ENCODE peak calls at places on chromosomes 2 and 18, in ten cellular contexts. G is cardiac fibroblast, W is Panc1, O is endodermal cell, S is GM12865, T is astrocyte of the spinal cord, M is epithelial cell of esophagus, Y is AG10803, V is HepG2, B is A549. C is an unnamed sample.

GRCh38 chr18:26965206-26965605 is 99.7 kb upstream of the AQP4 start:
- DNase-seq in T (no peak), W (no peak), B (no peak), S (no peak), Y (no peak), V (no peak), G (no peak), M (no peak), O (no peak), C (no peak)

GRCh38 chr2:239143858-239144712 is 256.7 kb downstream of the HDAC4 start:
- DNase-seq in M (peak), B (peak), Y (peak), S (peak), W (peak), O (peak), G (peak), T (peak), V (peak), C (peak)

GRCh38 chr18:70260683-70261082 is 28.2 kb upstream of the SOCS6 start:
- DNase-seq in V (no peak), W (no peak), Y (no peak), O (no peak), S (no peak), T (no peak), B (no peak), M (no peak), G (no peak), C (no peak)

GRCh38 chr2:41994661-41995060 is 53.2 kb upstream of the PKDCC start:
- DNase-seq in M (no peak), T (no peak), O (no peak), Y (no peak), G (no peak), S (no peak), W (no peak), V (no peak), B (no peak), C (no peak)

GRCh38 chr2:130883520-130883919 is 46.8 kb downstream of the ARHGEF4 start:
- DNase-seq in T (no peak), O (no peak), Y (no peak), W (no peak), G (no peak), M (no peak), B (no peak), S (no peak), V (no peak), C (no peak)

GRCh38 chr2:20050104-20050711 is 1.2 kb downstream of the LAPTM4A start:
- DNase-seq in M (peak), S (peak), G (peak), T (peak), V (peak), O (no peak), Y (peak), B (no peak), W (no peak), C (peak)

GRCh38 chr18:51447351-51447896 is 249.9 kb upstream of the MEX3C start:
- DNase-seq in V (no peak), S (peak), M (peak), Y (no peak), W (no peak), O (peak), G (no peak), B (no peak), T (no peak), C (no peak)

GRCh38 chr2:238167344-238167715 is 8.6 kb downstream of the ERFE start:
- DNase-seq in T (no peak), W (no peak), V (no peak), S (no peak), O (peak), Y (no peak), G (no peak), B (no peak), M (no peak), C (no peak)

GRCh38 chr2:177282101-177282573 is 17.6 kb upstream of the NFE2L2 start:
- DNase-seq in O (peak), B (no peak), G (no peak), Y (peak), S (peak), W (no peak), M (no peak), T (peak), V (no peak), C (peak)

GRCh38 chr2:69345434-69345833 is 41.6 kb downstream of the GFPT1 start:
- DNase-seq in Y (peak), B (no peak), W (no peak), O (no peak), V (peak), G (peak), M (no peak), S (no peak), T (no peak), C (peak)

GRCh38 chr2:224027070-224027469 is 12.0 kb downstream of the SERPINE2 start:
- DNase-seq in S (no peak), Y (no peak), B (no peak), M (no peak), V (no peak), G (no peak), W (no peak), O (peak), T (no peak), C (no peak)

GRCh38 chr2:200377774-200378336 is 71.4 kb downstream of the SPATS2L start:
- DNase-seq in S (no peak), G (no peak), V (peak), O (no peak), M (peak), W (no peak), T (no peak), Y (no peak), B (peak), C (no peak)

GRCh38 chr2:160213511-160213910 is 13.4 kb upstream of the ITGB6 start:
- DNase-seq in M (no peak), G (no peak), B (no peak), T (no peak), V (no peak), O (no peak), Y (no peak), S (no peak), W (no peak), C (no peak)

GRCh38 chr2:44804406-44805235 is 136.9 kb upstream of the SIX3 start:
- DNase-seq in O (peak), V (no peak), M (no peak), S (no peak), Y (no peak), G (no peak), B (no peak), T (no peak), W (no peak), C (no peak)

GRCh38 chr2:234548720-234549420 is 52.0 kb upstream of the ARL4C start:
- DNase-seq in Y (peak), O (peak), T (peak), V (no peak), G (peak), B (peak), S (no peak), M (no peak), W (no peak), C (no peak)

GRCh38 chr18:32612651-32613050 is 142.0 kb upstream of the GAREM1 start:
- DNase-seq in Y (no peak), V (no peak), O (no peak), W (no peak), M (no peak), T (no peak), S (no peak), B (no peak), G (no peak), C (no peak)

GRCh38 chr2:110674620-110675555 is 3.0 kb downstream of the BUB1 start:
- DNase-seq in M (peak), O (peak), T (peak), V (no peak), G (peak), Y (peak), W (peak), B (peak), S (peak), C (peak)

GRCh38 chr2:128752691-128753263 is 434.1 kb upstream of the HS6ST1 start:
- DNase-seq in O (no peak), V (no peak), G (no peak), M (no peak), T (no peak), Y (no peak), W (no peak), S (peak), B (no peak), C (no peak)
- H3K4me3 ChIP-seq in O (no peak), V (no peak), G (no peak), M (no peak), T (no peak), Y (no peak), W (no peak), S (no peak), B (no peak), C (no peak)

GRCh38 chr2:46294185-46294836 is 2.9 kb upstream of the EPAS1 start:
- DNase-seq in S (no peak), G (no peak), T (no peak), Y (peak), B (peak), O (peak), V (no peak), M (peak), W (no peak), C (peak)
- TF ChIP-seq CTCF in S (peak), G (peak), T (peak), Y (peak), B (peak), O (peak), V (peak), M (peak), W (peak), C (peak)

GRCh38 chr2:149556452-149556851 is 31.1 kb downstream of the MMADHC start:
- DNase-seq in M (no peak), B (no peak), S (no peak), Y (no peak), T (no peak), V (no peak), G (no peak), W (no peak), O (no peak), C (no peak)
- H3K4me3 ChIP-seq in M (no peak), B (no peak), S (no peak), Y (no peak), T (no peak), V (no peak), G (no peak), W (no peak), O (no peak), C (no peak)

DNA sequence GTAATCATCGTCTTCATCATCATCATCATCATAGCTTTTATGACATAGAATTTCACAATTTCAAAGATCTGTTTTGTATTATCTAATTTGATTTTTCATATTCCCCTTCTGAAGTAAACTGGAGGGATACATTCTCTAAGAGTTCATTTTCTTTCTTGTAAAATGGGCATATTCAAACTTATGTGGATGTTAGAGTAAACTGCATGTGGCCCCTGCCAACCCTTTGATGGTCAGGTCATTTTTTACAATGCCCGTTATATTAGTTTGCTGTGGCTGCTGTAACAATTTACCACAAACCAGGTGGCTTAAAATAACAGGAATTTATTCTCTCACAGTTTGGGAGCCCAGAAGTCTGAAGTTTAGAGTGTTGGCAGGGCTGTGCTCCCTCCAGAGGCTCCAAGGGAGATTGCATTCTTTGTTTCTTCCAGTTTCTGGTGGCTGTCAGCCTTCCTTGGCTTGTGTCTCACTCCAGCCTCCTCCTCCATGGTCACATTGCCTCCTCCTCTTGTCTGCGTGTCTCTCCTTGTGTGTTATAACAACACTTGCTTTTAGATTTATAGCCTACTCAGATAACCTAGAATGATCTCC is 127.5 kb upstream of the MMADHC start:
- DNase-seq in W (peak), B (peak), S (peak), V (peak), Y (peak), G (peak), T (peak), M (peak), O (peak), C (peak)
- TF ChIP-seq CTCF in W (peak), B (peak), S (peak), V (peak), Y (peak), G (peak), T (peak), M (peak), O (peak), C (peak)

DNA sequence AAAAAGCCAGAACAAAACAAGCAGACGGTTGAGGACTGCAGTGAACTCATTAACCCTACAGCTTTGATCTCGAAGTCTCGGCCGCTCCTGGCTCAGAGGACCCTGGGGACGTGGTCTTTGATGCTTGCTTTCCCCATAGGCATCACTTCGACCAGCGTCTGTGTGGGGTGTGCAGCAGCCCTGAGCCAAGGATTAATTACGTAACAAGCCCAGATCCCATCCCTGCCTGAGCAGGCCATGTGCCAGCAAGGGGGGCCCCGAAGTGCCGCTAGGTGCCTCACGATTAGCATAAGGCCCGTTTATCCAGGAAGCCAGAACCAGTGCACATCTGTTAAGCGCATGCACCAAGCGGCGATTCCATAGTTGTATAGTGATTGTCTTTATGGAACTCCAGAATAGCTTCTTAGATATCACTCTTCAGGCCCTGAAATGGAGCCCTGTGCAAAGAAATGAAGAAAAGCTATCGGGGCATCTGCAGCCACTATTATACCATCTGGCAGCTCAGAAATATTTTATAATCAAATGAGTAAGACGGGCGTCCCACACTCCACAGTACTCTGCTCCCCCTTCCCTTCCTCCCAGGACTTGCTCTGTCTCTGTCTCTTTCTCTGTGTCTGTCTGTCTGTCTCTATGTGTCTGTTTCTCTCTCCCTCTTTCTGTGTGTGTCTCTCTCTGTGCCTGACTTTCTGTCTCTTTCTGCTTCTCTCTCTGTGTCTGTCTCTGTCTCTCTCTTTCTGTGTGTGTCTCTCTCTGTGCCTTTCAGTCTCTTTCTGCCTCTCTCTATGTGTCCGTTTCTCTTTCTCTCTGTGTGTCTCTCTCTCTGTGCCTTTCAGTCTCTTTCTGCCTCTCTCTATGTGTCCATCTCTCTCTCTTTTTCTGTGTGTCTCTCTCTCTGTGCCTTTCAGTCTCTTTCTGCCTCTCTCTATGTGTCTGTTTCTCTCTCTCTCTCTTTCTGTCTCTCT is 41.7 kb downstream of the HPCAL1 start:
- DNase-seq in G (no peak), Y (peak), O (no peak), V (no peak), W (no peak), B (no peak), T (no peak), S (no peak), M (no peak), C (peak)
- H3K4me3 ChIP-seq in G (no peak), Y (no peak), O (no peak), V (no peak), W (no peak), B (no peak), T (no peak), S (no peak), M (no peak), C (no peak)

GRCh38 chr2:46249654-46250053 is 47.6 kb upstream of the EPAS1 start:
- DNase-seq in G (no peak), O (no peak), B (no peak), T (no peak), W (no peak), Y (no peak), S (no peak), M (no peak), V (no peak), C (no peak)
- TF ChIP-seq CTCF in G (no peak), O (peak), B (no peak), T (no peak), W (no peak), Y (no peak), S (no peak), M (no peak), V (no peak), C (no peak)

C was measured in fibroblast of villous mesenchyme.